ENCODE peak calls at places on chromosomes 2 and 18, in four cellular contexts. V, F, Z and C are unnamed samples.

GRCh38 chr2:220279372-220279771 is 651.9 kb downstream of the SLC4A3 start:
- DNase-seq in V (peak), Z (no peak), F (peak), C (no peak)

GRCh38 chr18:58307441-58307840 is 263.4 kb downstream of the NEDD4L start:
- DNase-seq in Z (no peak), V (no peak), F (no peak), C (no peak)

GRCh38 chr2:96391153-96391827 is 55.7 kb downstream of the NCAPH start:
- DNase-seq in F (no peak), V (peak), Z (no peak), C (no peak)

GRCh38 chr2:54975175-54975574 is 75.1 kb downstream of the RTN4 start:
- DNase-seq in V (no peak), F (no peak), Z (no peak), C (no peak)

GRCh38 chr2:173978447-173978846 is 13.3 kb upstream of the SP3 start:
- DNase-seq in V (no peak), F (peak), Z (no peak), C (peak)

GRCh38 chr2:11521730-11522129 is 12.1 kb upstream of the GREB1 start:
- DNase-seq in Z (no peak), F (no peak), V (no peak), C (no peak)

GRCh38 chr2:233153146-233153798 is 93.1 kb downstream of the INPP5D start:
- DNase-seq in Z (no peak), F (no peak), V (no peak), C (no peak)

GRCh38 chr18:8117008-8117376 is 492.2 kb upstream of the RAB12 start:
- DNase-seq in V (peak), Z (no peak), F (no peak), C (no peak)

GRCh38 chr2:26848336-26849055 is 564 bp downstream of the DPYSL5 start:
- DNase-seq in V (no peak), Z (no peak), F (no peak), C (peak)

GRCh38 chr2:147451131-147451530 is 393.7 kb upstream of the ACVR2A start:
- DNase-seq in F (no peak), V (no peak), Z (no peak), C (no peak)

GRCh38 chr2:43890855-43891254 is 52.1 kb downstream of the ABCG8 start:
- DNase-seq in Z (no peak), V (peak), F (peak), C (no peak)

GRCh38 chr2:191864623-191865521 is 18.0 kb upstream of the CAVIN2 start:
- DNase-seq in F (peak), V (peak), Z (no peak), C (no peak)

GRCh38 chr2:128710770-128711169 is 392.1 kb upstream of the HS6ST1 start:
- DNase-seq in Z (no peak), F (no peak), V (no peak), C (no peak)

GRCh38 chr2:238145851-238146250 is 7.4 kb downstream of the KLHL30 start:
- DNase-seq in Z (no peak), F (no peak), V (no peak), C (no peak)

GRCh38 chr2:134375935-134376334 is 122.1 kb downstream of the MGAT5 start:
- DNase-seq in V (peak), F (peak), Z (no peak), C (no peak)

GRCh38 chr2:231877533-231878456 is 48.4 kb downstream of the NPPC start:
- DNase-seq in Z (no peak), V (peak), F (peak), C (no peak)

GRCh38 chr18:48575301-48575657 is 36.4 kb downstream of the CTIF start:
- DNase-seq in V (no peak), Z (no peak), F (no peak), C (no peak)

DNA sequence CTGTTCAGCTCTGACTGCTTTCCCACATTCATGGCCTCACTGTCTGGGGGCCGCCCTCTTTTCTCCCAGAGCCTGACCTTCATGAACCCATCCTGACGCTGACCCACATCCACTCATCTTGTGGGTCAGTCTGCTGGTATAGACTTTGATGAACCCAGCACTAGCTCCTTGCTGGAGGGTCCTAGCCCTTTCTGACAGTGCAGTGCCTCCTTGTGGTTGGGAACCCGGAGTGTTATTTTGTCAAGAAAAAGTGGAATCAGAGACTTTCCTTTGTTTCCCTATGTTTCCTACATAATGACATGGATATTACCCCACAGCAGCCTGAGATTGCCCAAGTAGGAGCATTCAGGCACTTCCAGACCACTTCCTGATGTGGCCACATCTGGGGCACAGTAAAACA is 19.3 kb upstream of the OSR1 start:
- DNase-seq in V (no peak), F (no peak), Z (no peak), C (no peak)
- TF ChIP-seq CTCF in V (no peak), F (peak), Z (no peak), C (no peak)

DNA sequence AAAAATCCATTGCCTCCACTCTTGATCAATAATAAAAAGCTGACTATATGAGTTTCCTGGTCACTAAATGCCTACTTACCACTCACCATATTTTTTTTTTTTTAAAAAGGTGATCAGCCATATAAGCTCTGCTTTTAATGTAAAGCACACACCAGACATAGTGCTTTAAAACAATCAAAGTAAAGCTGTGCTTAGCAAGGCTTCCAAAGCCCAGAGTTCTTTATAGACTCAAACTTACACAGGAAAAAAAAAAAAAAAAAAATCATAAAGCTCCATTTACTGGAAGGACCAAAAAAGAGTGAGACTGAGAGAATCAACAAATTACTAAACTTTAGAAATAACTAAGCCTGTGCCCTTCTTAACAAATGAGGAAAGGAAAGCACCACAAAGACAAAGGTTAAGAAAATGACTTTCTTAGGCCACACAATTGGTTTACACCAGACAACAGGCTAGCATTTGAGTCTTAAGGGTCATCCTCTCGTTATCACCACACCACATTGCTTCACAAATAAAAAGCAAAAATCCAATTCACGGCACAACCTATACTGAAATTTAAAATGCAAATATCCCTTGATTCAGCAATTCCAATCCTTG is 11.2 kb downstream of the ACVR1 start:
- DNase-seq in Z (no peak), F (no peak), V (no peak), C (no peak)
- TF ChIP-seq CTCF in Z (no peak), F (no peak), V (no peak), C (no peak)

GRCh38 chr2:16639431-16639830 is 26.2 kb downstream of the CYRIA start:
- DNase-seq in F (no peak), V (no peak), Z (no peak), C (no peak)
- TF ChIP-seq CTCF in F (no peak), V (no peak), Z (no peak), C (no peak)

DNA sequence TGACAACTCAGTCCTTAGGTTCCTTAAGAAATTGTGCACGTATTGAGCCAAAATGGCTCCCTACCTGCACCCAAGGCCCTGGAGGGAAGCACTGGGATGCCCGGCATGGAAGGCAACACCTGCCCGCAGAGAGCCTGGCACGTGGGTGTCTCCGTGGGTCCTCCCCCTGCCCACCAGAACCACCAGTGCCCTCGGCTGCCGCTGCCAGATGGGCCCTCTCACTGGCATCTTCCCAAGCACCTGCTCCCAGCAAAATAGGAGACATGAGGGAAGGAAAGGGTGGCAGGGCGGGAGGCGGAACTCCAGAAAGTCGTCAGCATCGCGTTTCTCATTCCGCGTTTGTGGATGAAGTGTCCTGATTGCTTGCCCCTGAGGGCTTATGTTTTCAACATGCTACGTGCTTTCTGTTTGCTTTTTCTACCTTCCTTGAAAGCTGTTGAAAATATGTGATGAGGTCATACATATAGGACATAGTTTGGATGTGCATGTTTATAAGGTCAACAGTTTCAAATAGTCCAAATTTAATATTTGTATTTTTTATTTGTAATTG is 8.8 kb upstream of the SNTG2 start:
- DNase-seq in Z (no peak), F (no peak), V (no peak), C (no peak)
- TF ChIP-seq CTCF in Z (no peak), F (no peak), V (no peak), C (no peak)

DNA sequence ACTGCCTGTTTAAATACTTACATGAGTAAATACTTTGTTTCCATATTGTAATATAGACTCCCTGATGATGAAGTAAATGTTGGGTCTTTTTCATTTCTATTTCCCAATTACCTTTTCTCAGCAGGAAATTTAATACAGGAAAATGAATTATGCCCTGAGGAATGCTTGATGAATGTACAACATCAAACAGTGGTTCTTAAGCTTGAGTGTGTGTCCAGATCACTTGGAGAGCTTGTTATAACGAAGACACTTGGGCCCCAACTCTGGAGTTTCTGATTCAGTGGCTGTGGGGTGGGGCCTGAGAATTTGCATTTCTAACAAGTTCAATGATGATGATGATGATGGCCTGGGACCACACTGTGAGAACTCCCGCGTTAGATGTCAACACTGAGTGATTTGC is 7.1 kb upstream of the ME2 start:
- DNase-seq in F (peak), Z (no peak), V (peak), C (no peak)
- TF ChIP-seq CTCF in F (no peak), Z (no peak), V (no peak), C (no peak)

DNA sequence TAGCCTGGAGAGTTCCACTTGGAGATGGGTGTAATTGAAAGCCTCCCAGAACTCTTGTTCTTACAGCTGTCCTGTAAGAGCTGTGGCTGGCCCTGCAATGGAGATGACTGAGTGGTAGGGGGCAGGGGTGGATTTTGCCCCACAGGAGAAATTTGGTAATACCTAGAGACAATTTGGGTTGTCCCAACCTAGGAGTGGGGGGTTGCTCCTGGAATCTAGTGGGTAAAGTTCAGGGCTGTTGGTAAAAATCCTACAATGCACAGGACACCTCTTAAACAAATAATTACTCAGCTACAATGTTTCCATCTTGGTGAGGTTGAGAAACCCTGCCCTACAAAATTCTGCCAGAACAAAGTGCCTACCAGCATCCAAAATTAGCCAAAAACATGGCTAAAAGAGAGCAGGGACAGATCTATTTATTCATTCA is 181.1 kb upstream of the SH3BP4 start:
- DNase-seq in F (no peak), V (no peak), Z (no peak), C (no peak)
- TF ChIP-seq CTCF in F (no peak), V (no peak), Z (no peak), C (no peak)

GRCh38 chr2:197307236-197307932 is 3.2 kb downstream of the ANKRD44 start:
- DNase-seq in V (no peak), Z (no peak), F (no peak), C (no peak)
- TF ChIP-seq CTCF in V (peak), Z (no peak), F (peak), C (no peak)

GRCh38 chr2:28558421-28558820 is 62.6 kb downstream of the PLB1 start:
- DNase-seq in V (peak), Z (no peak), F (peak), C (no peak)
- TF ChIP-seq CTCF in V (peak), Z (no peak), F (no peak), C (no peak)

GRCh38 chr18:54224379-54225014 is at the start of gene MBD2:
- DNase-seq in V (peak), F (peak), Z (peak), C (peak)
- TF ChIP-seq CTCF in V (peak), F (no peak), Z (no peak), C (no peak)

GRCh38 chr2:20738789-20739188 is 71.8 kb downstream of the GDF7 start:
- DNase-seq in F (no peak), V (no peak), Z (no peak), C (no peak)

GRCh38 chr2:20737505-20737904 is 70.6 kb downstream of the GDF7 start:
- DNase-seq in Z (no peak), V (no peak), F (no peak), C (no peak)
- TF ChIP-seq CTCF in Z (no peak), V (no peak), F (no peak), C (no peak)